ENCODE peak calls at places on chromosomes 6 and 20, in seven cellular contexts. U is tibial nerve; L is CD4-positive, CD25-positive, alpha-beta regulatory T cell; W is heart right ventricle; D is right cardiac atrium; F is CD8-positive, alpha-beta memory T cell; O is lung. J is an unnamed sample. For H3K4me1, the result is how much of the 10 kb centered on the place peaks cover.

GRCh38 chr6:5634525-5634924 is 372.2 kb downstream of the NRN1 start:
- DNase-seq in U (no peak), L (no peak), W (no peak), D (no peak), F (no peak), O (no peak), J (no peak)

GRCh38 chr20:50804453-50805348 is 9.8 kb downstream of the BCAS4 start:
- DNase-seq in U (no peak), L (peak), W (no peak), D (no peak), F (peak), O (no peak), J (no peak)

GRCh38 chr6:129980821-129981220 is 37.6 kb upstream of the L3MBTL3 start:
- DNase-seq in U (no peak), L (no peak), W (no peak), D (no peak), F (no peak), O (no peak), J (no peak)

GRCh38 chr6:15358579-15359327 is 112.9 kb downstream of the JARID2 start:
- DNase-seq in U (no peak), L (no peak), W (no peak), D (no peak), F (no peak), O (no peak), J (no peak)

GRCh38 chr6:128725271-128726233 is 157.4 kb upstream of the LAMA2 start:
- DNase-seq in U (peak), L (peak), W (no peak), D (no peak), F (no peak), O (no peak), J (no peak)

GRCh38 chr20:57566803-57567459 is 6.0 kb downstream of the PCK1 start:
- DNase-seq in U (no peak), L (no peak), W (no peak), D (no peak), F (no peak), O (no peak), J (no peak)

GRCh38 chr20:59765599-59766177 is 161.3 kb downstream of the PHACTR3 start:
- DNase-seq in U (no peak), L (peak), W (no peak), D (no peak), F (no peak), O (no peak), J (no peak)

GRCh38 chr6:50825375-50826036 is 6.8 kb downstream of the TFAP2B start:
- DNase-seq in U (no peak), L (no peak), W (no peak), D (peak), F (no peak), O (no peak), J (no peak)

GRCh38 chr6:117483645-117484016 is 1.2 kb downstream of the DCBLD1 start:
- DNase-seq in U (no peak), L (peak), W (no peak), D (no peak), F (no peak), O (no peak), J (no peak)

GRCh38 chr6:25193865-25194679 is 85.1 kb upstream of the CARMIL1 start:
- DNase-seq in U (no peak), L (no peak), W (no peak), D (no peak), F (no peak), O (no peak), J (no peak)

GRCh38 chr6:29974901-29975560 is 32.7 kb downstream of the HLA-A start:
- DNase-seq in U (no peak), L (no peak), W (no peak), D (no peak), F (no peak), O (no peak), J (no peak)

GRCh38 chr6:7301702-7302101 is 11.3 kb downstream of the SSR1 start:
- DNase-seq in U (no peak), L (no peak), W (no peak), D (no peak), F (no peak), O (no peak), J (no peak)

GRCh38 chr20:59518881-59519706 is 85.2 kb upstream of the PHACTR3 start:
- DNase-seq in U (no peak), L (peak), W (no peak), D (no peak), F (no peak), O (no peak), J (no peak)

GRCh38 chr20:34350095-34350494 is 13.0 kb upstream of the ITCH start:
- DNase-seq in U (no peak), L (peak), W (no peak), D (no peak), F (peak), O (no peak), J (no peak)

GRCh38 chr6:47420394-47421371 is 56.9 kb upstream of the CD2AP start:
- DNase-seq in U (no peak), L (peak), W (no peak), D (no peak), F (no peak), O (no peak), J (no peak)

GRCh38 chr20:34512266-34512954 is 3.8 kb upstream of the DYNLRB1 start:
- DNase-seq in U (no peak), L (no peak), W (no peak), D (no peak), F (no peak), O (no peak), J (no peak)

GRCh38 chr6:163334264-163334663 is 80.3 kb upstream of the QKI start:
- DNase-seq in U (no peak), L (no peak), W (no peak), D (no peak), F (no peak), O (no peak), J (no peak)

GRCh38 chr6:136523196-136523595 is 27.0 kb downstream of the MAP7 start:
- DNase-seq in U (no peak), L (no peak), W (no peak), D (no peak), F (no peak), O (no peak), J (no peak)

GRCh38 chr6:136524339-136524935 is 25.8 kb downstream of the MAP7 start:
- DNase-seq in U (no peak), L (no peak), W (no peak), D (no peak), F (no peak), O (no peak), J (no peak)

GRCh38 chr6:136521891-136522290 is 28.3 kb downstream of the MAP7 start:
- DNase-seq in U (no peak), L (no peak), W (no peak), D (no peak), F (no peak), O (no peak), J (no peak)

GRCh38 chr6:136521430-136521829 is 28.8 kb downstream of the MAP7 start:
- DNase-seq in U (no peak), L (no peak), W (no peak), D (no peak), F (no peak), O (no peak), J (no peak)

GRCh38 chr6:136522636-136523035 is 27.6 kb downstream of the MAP7 start:
- DNase-seq in U (no peak), L (no peak), W (no peak), D (no peak), F (no peak), O (no peak), J (no peak)
- H3K4me1 ChIP-seq in U (under half), L (under half), W (under half), D (under half), F (under half), O (under half), J (under half)

GRCh38 chr6:138101946-138102731 is 5.1 kb downstream of the PERP start:
- DNase-seq in U (no peak), L (no peak), W (no peak), D (no peak), F (no peak), O (no peak), J (no peak)
- H3K4me3 ChIP-seq in U (no peak), L (no peak), W (no peak), D (peak), F (no peak), O (no peak), J (no peak)

DNA sequence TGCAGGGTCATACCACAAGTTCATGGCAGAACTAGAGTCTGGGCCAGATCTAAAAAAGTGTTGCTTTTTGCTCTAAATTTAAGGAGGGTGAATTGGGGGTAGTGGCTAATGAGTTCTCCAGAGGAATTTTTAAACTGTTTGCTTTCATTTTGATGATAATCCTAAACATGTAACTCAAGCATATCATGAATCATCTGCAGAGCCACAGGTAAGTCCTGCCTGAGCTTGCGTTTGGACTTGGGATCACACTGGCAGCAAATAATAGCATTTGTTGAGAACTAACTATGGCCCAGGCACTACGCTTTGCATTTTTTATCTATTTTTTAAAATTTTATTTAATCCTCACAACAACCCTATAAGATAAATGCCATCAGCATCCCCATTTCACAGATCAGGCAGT is 27.4 kb downstream of the FAM110A start:
- DNase-seq in U (no peak), L (no peak), W (no peak), D (no peak), F (no peak), O (no peak), J (no peak)
- H3K4me1 ChIP-seq in U (under half), L (under half), W (under half), D (under half), F (under half), O (under half), J (under half)

DNA sequence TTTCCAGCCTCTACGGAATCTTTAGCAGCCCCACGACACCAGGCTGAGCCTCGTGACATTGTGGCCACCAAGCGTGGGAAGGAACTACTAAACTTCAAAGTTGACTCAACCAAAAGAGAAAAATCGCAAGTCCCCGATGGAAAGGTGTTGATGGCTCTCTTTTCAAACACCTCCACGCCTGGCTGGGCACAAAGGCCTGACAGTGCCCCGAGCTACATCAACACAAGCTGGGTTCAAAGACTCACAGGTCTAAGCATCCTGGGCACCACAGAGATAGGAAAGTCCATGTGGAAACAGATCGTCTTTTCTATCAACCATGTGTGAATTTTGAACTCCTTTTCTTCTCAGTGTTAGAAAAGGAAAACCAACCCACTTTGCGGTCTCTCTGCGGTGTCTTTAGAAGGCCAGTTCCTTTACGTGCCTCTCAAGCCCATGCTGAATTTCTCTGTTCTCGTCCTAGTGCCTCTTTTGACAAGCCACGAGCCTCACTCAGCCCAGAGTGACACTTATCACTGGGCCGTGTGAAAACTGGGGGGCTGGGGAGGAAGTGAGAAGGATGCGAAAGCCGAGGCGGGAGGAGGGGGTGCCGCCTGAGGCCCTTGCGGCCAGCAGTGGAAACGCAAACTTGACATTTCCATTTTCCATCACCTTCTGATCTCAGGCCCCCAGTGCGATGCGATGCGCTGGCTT is 59.4 kb downstream of the GFOD1 start:
- DNase-seq in U (no peak), L (peak), W (no peak), D (peak), F (peak), O (no peak), J (peak)
- H3K4me3 ChIP-seq in U (no peak), L (peak), W (no peak), D (no peak), F (peak), O (no peak), J (no peak)

DNA sequence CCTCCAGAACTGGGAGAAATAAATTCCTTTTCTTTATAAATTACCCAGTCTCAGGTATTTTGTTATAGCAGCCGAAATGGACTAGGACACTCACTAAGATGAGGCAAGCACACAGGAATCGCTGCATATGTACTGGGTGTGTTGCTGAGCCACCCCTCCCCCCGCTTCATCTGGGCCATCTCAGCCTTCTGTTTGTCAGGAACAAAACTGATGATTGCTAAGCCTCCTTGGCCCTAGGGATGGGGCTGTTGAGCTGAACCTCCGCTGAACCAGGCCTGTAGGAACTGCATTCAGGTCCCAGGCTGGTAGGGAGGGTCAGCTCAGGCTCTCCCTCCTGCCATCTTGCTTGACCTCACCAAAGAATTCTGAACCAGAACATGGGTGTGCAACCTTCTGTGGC is 108.6 kb downstream of the MAP3K7 start:
- DNase-seq in U (no peak), L (no peak), W (no peak), D (no peak), F (no peak), O (no peak), J (no peak)
- H3K4me1 ChIP-seq in U (under half), L (under half), W (under half), D (under half), F (under half), O (under half), J (under half)

GRCh38 chr6:41454189-41454789 is 91.9 kb upstream of the FOXP4 start:
- DNase-seq in U (no peak), L (no peak), W (no peak), D (no peak), F (no peak), O (no peak), J (no peak)
- H3K4me3 ChIP-seq in U (no peak), L (no peak), W (no peak), D (no peak), F (no peak), O (no peak), J (no peak)

DNA sequence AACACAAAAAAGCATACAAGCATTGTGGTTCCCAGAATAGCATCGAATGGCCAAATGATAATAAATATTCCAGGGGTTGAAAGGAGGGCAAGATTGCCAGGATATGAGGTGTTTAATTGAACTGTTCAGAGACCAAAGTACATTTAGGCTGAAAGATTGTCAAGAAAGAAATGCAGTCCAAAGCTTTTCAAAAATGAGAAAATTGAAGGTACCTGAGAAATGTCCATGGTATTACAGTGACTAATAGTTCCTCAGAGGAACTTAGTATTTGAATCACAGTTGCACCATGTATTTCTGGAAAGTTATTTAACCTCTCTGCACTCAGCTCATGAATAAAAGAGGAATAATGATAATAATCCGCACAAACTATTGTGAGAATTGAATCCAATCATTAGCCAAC is 144.1 kb upstream of the TENT5A start:
- DNase-seq in U (no peak), L (no peak), W (no peak), D (no peak), F (no peak), O (no peak), J (no peak)
- H3K4me1 ChIP-seq in U (under half), L (under half), W (half or more), D (under half), F (under half), O (under half), J (under half)

J was measured in ascending aorta.